ENCODE peak calls at places on chromosomes 11 and 22, in eight cellular contexts. One of them, this sample, is unnamed.

GRCh38 chr22:33299245-33299956 is 241.2 kb upstream of the SYN3 start:
- DNase-seq in K562: no peak
- DNase-seq in GM23338: no peak
- DNase-seq in HCT116: no peak
- DNase-seq in HepG2: no peak
- DNase-seq in Panc1: no peak
- DNase-seq in GM12891: peak; percentile 45
- DNase-seq in breast epithelium: no peak
- DNase-seq in this sample: no peak

GRCh38 chr22:50314081-50314454 is 6.6 kb upstream of the PLXNB2 start:
- DNase-seq in K562: no peak
- DNase-seq in GM23338: no peak
- DNase-seq in HCT116: no peak
- DNase-seq in HepG2: no peak
- DNase-seq in Panc1: no peak
- DNase-seq in GM12891: no peak
- DNase-seq in breast epithelium: no peak
- DNase-seq in this sample: no peak

GRCh38 chr11:100857236-100858005 is 170.3 kb downstream of the ARHGAP42 start:
- DNase-seq in K562: no peak
- DNase-seq in GM23338: peak; percentile 60
- DNase-seq in HCT116: no peak
- DNase-seq in HepG2: no peak
- DNase-seq in Panc1: no peak
- DNase-seq in GM12891: no peak
- DNase-seq in breast epithelium: no peak
- DNase-seq in this sample: no peak

GRCh38 chr11:61061081-61061826 is 41.0 kb upstream of the CD5 start:
- DNase-seq in K562: no peak
- DNase-seq in GM23338: no peak
- DNase-seq in HCT116: peak; percentile 6
- DNase-seq in HepG2: no peak
- DNase-seq in Panc1: no peak
- DNase-seq in GM12891: peak; percentile 60
- DNase-seq in breast epithelium: peak; percentile 23
- DNase-seq in this sample: no peak

GRCh38 chr11:12155696-12156095 is 45.3 kb downstream of the MICAL2 start:
- DNase-seq in K562: no peak
- DNase-seq in GM23338: no peak
- DNase-seq in HCT116: no peak
- DNase-seq in HepG2: no peak
- DNase-seq in Panc1: no peak
- DNase-seq in GM12891: no peak
- DNase-seq in breast epithelium: no peak
- DNase-seq in this sample: no peak

GRCh38 chr11:9493492-9493891 is 32.7 kb downstream of the ZNF143 start:
- DNase-seq in K562: no peak
- DNase-seq in GM23338: no peak
- DNase-seq in HCT116: no peak
- DNase-seq in HepG2: no peak
- DNase-seq in Panc1: no peak
- DNase-seq in GM12891: no peak
- DNase-seq in breast epithelium: no peak
- DNase-seq in this sample: no peak

GRCh38 chr11:121514401-121514981 is 61.7 kb upstream of the SORL1-AS1 start:
- DNase-seq in K562: no peak
- DNase-seq in GM23338: no peak
- DNase-seq in HCT116: no peak
- DNase-seq in HepG2: no peak
- DNase-seq in Panc1: no peak
- DNase-seq in GM12891: no peak
- DNase-seq in breast epithelium: no peak
- DNase-seq in this sample: no peak

GRCh38 chr11:44628730-44629361 is 63.4 kb downstream of the CD82 start:
- DNase-seq in K562: no peak
- DNase-seq in GM23338: no peak
- DNase-seq in HCT116: no peak
- DNase-seq in HepG2: no peak
- DNase-seq in Panc1: no peak
- DNase-seq in GM12891: no peak
- DNase-seq in breast epithelium: no peak
- DNase-seq in this sample: peak; percentile 5

GRCh38 chr22:19888131-19888746 is 33.6 kb upstream of the GNB1L start:
- DNase-seq in K562: no peak
- DNase-seq in GM23338: no peak
- DNase-seq in HCT116: no peak
- DNase-seq in HepG2: no peak
- DNase-seq in Panc1: no peak
- DNase-seq in GM12891: no peak
- DNase-seq in breast epithelium: no peak
- DNase-seq in this sample: no peak

GRCh38 chr11:12195773-12196172 is 85.4 kb downstream of the MICAL2 start:
- DNase-seq in K562: no peak
- DNase-seq in GM23338: no peak
- DNase-seq in HCT116: no peak
- DNase-seq in HepG2: no peak
- DNase-seq in Panc1: no peak
- DNase-seq in GM12891: peak; percentile 32
- DNase-seq in breast epithelium: no peak
- DNase-seq in this sample: no peak

GRCh38 chr22:40024201-40025061 is 29.7 kb downstream of the FAM83F start:
- DNase-seq in K562: peak; percentile 81
- DNase-seq in GM23338: peak; percentile 93
- DNase-seq in HCT116: peak; percentile 24
- DNase-seq in HepG2: peak; percentile 54
- DNase-seq in Panc1: peak; percentile 30
- DNase-seq in GM12891: peak; percentile 87
- DNase-seq in breast epithelium: no peak
- DNase-seq in this sample: peak; percentile 82

GRCh38 chr11:108713076-108713790 is 48.4 kb downstream of the DDX10 start:
- DNase-seq in K562: no peak
- DNase-seq in GM23338: no peak
- DNase-seq in HCT116: no peak
- DNase-seq in HepG2: no peak
- DNase-seq in Panc1: no peak
- DNase-seq in GM12891: no peak
- DNase-seq in breast epithelium: no peak
- DNase-seq in this sample: no peak

GRCh38 chr11:117197516-117198456 is 1.4 kb upstream of the TAGLN start:
- DNase-seq in K562: peak; percentile 51
- DNase-seq in GM23338: peak; percentile 87
- DNase-seq in HCT116: no peak
- DNase-seq in HepG2: no peak
- DNase-seq in Panc1: no peak
- DNase-seq in GM12891: no peak
- DNase-seq in breast epithelium: peak; percentile 84
- DNase-seq in this sample: peak; percentile 71

GRCh38 chr11:11806586-11806985 is 35.2 kb upstream of the USP47 start:
- DNase-seq in K562: no peak
- DNase-seq in GM23338: no peak
- DNase-seq in HCT116: no peak
- DNase-seq in HepG2: no peak
- DNase-seq in Panc1: no peak
- DNase-seq in GM12891: no peak
- DNase-seq in breast epithelium: no peak
- DNase-seq in this sample: no peak

GRCh38 chr11:68373810-68374501 is 61.6 kb downstream of the LRP5 start:
- DNase-seq in K562: no peak
- DNase-seq in GM23338: no peak
- DNase-seq in HCT116: no peak
- DNase-seq in HepG2: peak; percentile 81
- DNase-seq in Panc1: no peak
- DNase-seq in GM12891: no peak
- DNase-seq in breast epithelium: no peak
- DNase-seq in this sample: peak; percentile 58

GRCh38 chr11:82883853-82884252 is 16.4 kb downstream of the PRCP start:
- DNase-seq in K562: no peak
- DNase-seq in GM23338: no peak
- DNase-seq in HCT116: no peak
- DNase-seq in HepG2: no peak
- DNase-seq in Panc1: no peak
- DNase-seq in GM12891: no peak
- DNase-seq in breast epithelium: no peak
- DNase-seq in this sample: no peak
- TF ChIP-seq POLR2AphosphoS5 in K562: no peak
- TF ChIP-seq POLR2AphosphoS5 in GM23338: no peak
- TF ChIP-seq POLR2AphosphoS5 in HCT116: no peak
- TF ChIP-seq POLR2AphosphoS5 in HepG2: no peak
- TF ChIP-seq POLR2AphosphoS5 in Panc1: no peak
- TF ChIP-seq POLR2AphosphoS5 in GM12891: no peak
- TF ChIP-seq POLR2AphosphoS5 in breast epithelium: no peak
- TF ChIP-seq POLR2AphosphoS5 in this sample: no peak

GRCh38 chr11:7511405-7511804 is 2.4 kb upstream of the PPFIBP2 start:
- DNase-seq in K562: no peak
- DNase-seq in GM23338: no peak
- DNase-seq in HCT116: no peak
- DNase-seq in HepG2: peak; percentile 15
- DNase-seq in Panc1: no peak
- DNase-seq in GM12891: no peak
- DNase-seq in breast epithelium: peak; percentile 81
- DNase-seq in this sample: peak; percentile 53
- TF ChIP-seq POLR2AphosphoS5 in K562: no peak
- TF ChIP-seq POLR2AphosphoS5 in GM23338: no peak
- TF ChIP-seq POLR2AphosphoS5 in HCT116: no peak
- TF ChIP-seq POLR2AphosphoS5 in HepG2: no peak
- TF ChIP-seq POLR2AphosphoS5 in Panc1: no peak
- TF ChIP-seq POLR2AphosphoS5 in GM12891: no peak
- TF ChIP-seq POLR2AphosphoS5 in breast epithelium: no peak
- TF ChIP-seq POLR2AphosphoS5 in this sample: no peak

GRCh38 chr11:76798202-76798581 is 15.0 kb downstream of the TSKU start:
- DNase-seq in K562: no peak
- DNase-seq in GM23338: no peak
- DNase-seq in HCT116: no peak
- DNase-seq in HepG2: no peak
- DNase-seq in Panc1: no peak
- DNase-seq in GM12891: no peak
- DNase-seq in breast epithelium: no peak
- DNase-seq in this sample: no peak
- TF ChIP-seq POLR2AphosphoS5 in K562: no peak
- TF ChIP-seq POLR2AphosphoS5 in GM23338: no peak
- TF ChIP-seq POLR2AphosphoS5 in HCT116: no peak
- TF ChIP-seq POLR2AphosphoS5 in HepG2: no peak
- TF ChIP-seq POLR2AphosphoS5 in Panc1: no peak
- TF ChIP-seq POLR2AphosphoS5 in GM12891: no peak
- TF ChIP-seq POLR2AphosphoS5 in breast epithelium: no peak
- TF ChIP-seq POLR2AphosphoS5 in this sample: no peak

GRCh38 chr11:75313457-75314272 is 37.8 kb downstream of the ARRB1 start:
- DNase-seq in K562: peak; percentile 65
- DNase-seq in GM23338: no peak
- DNase-seq in HCT116: no peak
- DNase-seq in HepG2: no peak
- DNase-seq in Panc1: no peak
- DNase-seq in GM12891: no peak
- DNase-seq in breast epithelium: no peak
- DNase-seq in this sample: no peak
- TF ChIP-seq POLR2AphosphoS5 in K562: no peak
- TF ChIP-seq POLR2AphosphoS5 in GM23338: no peak
- TF ChIP-seq POLR2AphosphoS5 in HCT116: no peak
- TF ChIP-seq POLR2AphosphoS5 in HepG2: no peak
- TF ChIP-seq POLR2AphosphoS5 in Panc1: no peak
- TF ChIP-seq POLR2AphosphoS5 in GM12891: no peak
- TF ChIP-seq POLR2AphosphoS5 in breast epithelium: no peak
- TF ChIP-seq POLR2AphosphoS5 in this sample: no peak

DNA sequence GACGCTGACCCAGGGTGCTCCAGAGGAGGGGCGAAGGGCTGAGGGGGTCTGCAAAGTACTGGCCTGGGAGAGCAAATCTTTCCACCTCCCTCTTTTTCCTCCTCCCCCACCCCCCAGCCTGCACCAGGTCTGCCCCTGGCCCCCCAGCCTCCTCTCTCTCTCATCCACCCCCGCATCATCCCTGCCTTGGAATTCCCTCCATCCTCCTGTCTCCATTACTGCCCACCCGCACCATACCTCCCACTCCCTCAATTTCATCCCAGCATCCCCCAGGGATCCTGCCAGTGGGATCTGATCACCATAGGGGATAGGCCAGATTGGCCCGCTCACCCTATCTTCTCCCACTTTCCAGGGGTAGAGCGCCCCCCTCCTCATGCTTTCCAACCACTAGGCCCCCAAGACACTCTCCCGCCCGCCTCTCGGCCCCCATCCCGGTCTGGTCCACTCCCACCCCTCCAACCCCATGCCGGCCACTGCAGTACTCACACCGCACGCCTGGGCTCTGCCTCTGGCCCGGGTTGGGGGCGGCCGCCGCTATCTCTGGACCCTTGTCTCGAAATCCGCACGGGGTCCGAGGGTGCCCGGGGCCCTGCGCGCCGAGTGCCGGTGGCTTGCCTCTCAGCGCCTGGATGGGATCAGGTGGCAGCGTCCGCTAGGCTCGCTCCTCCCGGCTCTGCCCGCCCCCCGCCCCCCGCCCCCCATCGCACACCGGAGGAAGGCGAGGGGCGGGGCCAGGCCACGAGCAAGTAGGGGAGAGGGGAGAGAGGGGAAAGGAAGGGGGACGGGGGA is at the start of gene GAL3ST3:
- DNase-seq in K562: no peak
- DNase-seq in GM23338: peak; percentile 88
- DNase-seq in HCT116: no peak
- DNase-seq in HepG2: no peak
- DNase-seq in Panc1: no peak
- DNase-seq in GM12891: no peak
- DNase-seq in breast epithelium: no peak
- DNase-seq in this sample: no peak
- TF ChIP-seq POLR2AphosphoS5 in K562: no peak
- TF ChIP-seq POLR2AphosphoS5 in GM23338: peak; percentile 81
- TF ChIP-seq POLR2AphosphoS5 in HCT116: no peak
- TF ChIP-seq POLR2AphosphoS5 in HepG2: no peak
- TF ChIP-seq POLR2AphosphoS5 in Panc1: no peak
- TF ChIP-seq POLR2AphosphoS5 in GM12891: no peak
- TF ChIP-seq POLR2AphosphoS5 in breast epithelium: no peak
- TF ChIP-seq POLR2AphosphoS5 in this sample: no peak

GRCh38 chr22:37643225-37643847 is 3.9 kb downstream of the SH3BP1 start:
- DNase-seq in K562: peak; percentile 73
- DNase-seq in GM23338: peak; percentile 88
- DNase-seq in HCT116: no peak
- DNase-seq in HepG2: no peak
- DNase-seq in Panc1: no peak
- DNase-seq in GM12891: peak; percentile 87
- DNase-seq in breast epithelium: peak; percentile 69
- DNase-seq in this sample: peak; percentile 93
- TF ChIP-seq POLR2AphosphoS5 in K562: no peak
- TF ChIP-seq POLR2AphosphoS5 in GM23338: no peak
- TF ChIP-seq POLR2AphosphoS5 in HCT116: no peak
- TF ChIP-seq POLR2AphosphoS5 in HepG2: no peak
- TF ChIP-seq POLR2AphosphoS5 in Panc1: no peak
- TF ChIP-seq POLR2AphosphoS5 in GM12891: no peak
- TF ChIP-seq POLR2AphosphoS5 in breast epithelium: no peak
- TF ChIP-seq POLR2AphosphoS5 in this sample: peak; percentile 41